ENCODE peak calls at places on chromosomes 6 and 20, in eight cellular contexts. One of them, this sample, is unnamed.

GRCh38 chr6:168124161-168124560 is 45.1 kb upstream of the FRMD1 start:
- DNase-seq in endodermal cell: peak
- DNase-seq in astrocyte: peak
- DNase-seq in AG04450: no peak
- DNase-seq in left lung: no peak
- DNase-seq in heart right ventricle: no peak
- DNase-seq in fibroblast of lung: peak
- DNase-seq in IMR-90: no peak
- DNase-seq in this sample: no peak

GRCh38 chr20:20743511-20744169 is 31.2 kb upstream of the RALGAPA2 start:
- DNase-seq in heart right ventricle: peak
- DNase-seq in left lung: peak
- DNase-seq in fibroblast of lung: peak
- DNase-seq in AG04450: no peak
- DNase-seq in astrocyte: peak
- DNase-seq in IMR-90: no peak
- DNase-seq in endodermal cell: peak
- DNase-seq in this sample: no peak

GRCh38 chr6:88983532-88983931 is 20.1 kb upstream of the RNGTT start:
- DNase-seq in left lung: no peak
- DNase-seq in astrocyte: peak
- DNase-seq in endodermal cell: peak
- DNase-seq in AG04450: no peak
- DNase-seq in IMR-90: peak
- DNase-seq in heart right ventricle: no peak
- DNase-seq in fibroblast of lung: peak
- DNase-seq in this sample: no peak

GRCh38 chr6:55601120-55601519 is 22.1 kb upstream of the HMGCLL1 start:
- DNase-seq in fibroblast of lung: no peak
- DNase-seq in IMR-90: no peak
- DNase-seq in astrocyte: no peak
- DNase-seq in heart right ventricle: no peak
- DNase-seq in endodermal cell: peak
- DNase-seq in left lung: no peak
- DNase-seq in AG04450: no peak
- DNase-seq in this sample: no peak

GRCh38 chr6:154488802-154489437 is 21.6 kb downstream of the CNKSR3 start:
- DNase-seq in endodermal cell: no peak
- DNase-seq in IMR-90: peak
- DNase-seq in left lung: no peak
- DNase-seq in heart right ventricle: no peak
- DNase-seq in fibroblast of lung: peak
- DNase-seq in astrocyte: peak
- DNase-seq in AG04450: no peak
- DNase-seq in this sample: no peak

GRCh38 chr20:21395666-21396044 is 1.7 kb downstream of the NKX2-4 start:
- DNase-seq in heart right ventricle: no peak
- DNase-seq in AG04450: no peak
- DNase-seq in endodermal cell: no peak
- DNase-seq in left lung: no peak
- DNase-seq in fibroblast of lung: peak
- DNase-seq in astrocyte: no peak
- DNase-seq in IMR-90: no peak
- DNase-seq in this sample: no peak

GRCh38 chr6:141946502-141946901 is 186.2 kb upstream of the GJE1 start:
- DNase-seq in endodermal cell: no peak
- DNase-seq in fibroblast of lung: no peak
- DNase-seq in heart right ventricle: no peak
- DNase-seq in IMR-90: no peak
- DNase-seq in astrocyte: no peak
- DNase-seq in left lung: no peak
- DNase-seq in AG04450: no peak
- DNase-seq in this sample: no peak

GRCh38 chr20:56222945-56223344 is 25.6 kb upstream of the MC3R start:
- DNase-seq in AG04450: no peak
- DNase-seq in IMR-90: no peak
- DNase-seq in endodermal cell: no peak
- DNase-seq in heart right ventricle: no peak
- DNase-seq in fibroblast of lung: no peak
- DNase-seq in astrocyte: no peak
- DNase-seq in left lung: no peak
- DNase-seq in this sample: no peak

GRCh38 chr20:59939052-59939878 is 840 bp downstream of the PPP1R3D start:
- DNase-seq in left lung: peak
- DNase-seq in astrocyte: no peak
- DNase-seq in endodermal cell: peak
- DNase-seq in IMR-90: no peak
- DNase-seq in AG04450: no peak
- DNase-seq in heart right ventricle: peak
- DNase-seq in fibroblast of lung: peak
- DNase-seq in this sample: no peak

GRCh38 chr6:35945650-35946025 is 24.7 kb upstream of the SRPK1 start:
- DNase-seq in fibroblast of lung: peak
- DNase-seq in AG04450: no peak
- DNase-seq in heart right ventricle: no peak
- DNase-seq in left lung: no peak
- DNase-seq in IMR-90: peak
- DNase-seq in endodermal cell: no peak
- DNase-seq in astrocyte: no peak
- DNase-seq in this sample: no peak

GRCh38 chr6:9527679-9528286 is 887.1 kb downstream of the TFAP2A start:
- DNase-seq in left lung: no peak
- DNase-seq in endodermal cell: no peak
- DNase-seq in heart right ventricle: no peak
- DNase-seq in fibroblast of lung: no peak
- DNase-seq in astrocyte: no peak
- DNase-seq in IMR-90: no peak
- DNase-seq in AG04450: no peak
- DNase-seq in this sample: no peak

GRCh38 chr20:32675223-32675975 is 1.7 kb upstream of the C20orf203 start:
- DNase-seq in astrocyte: no peak
- DNase-seq in left lung: no peak
- DNase-seq in heart right ventricle: no peak
- DNase-seq in IMR-90: no peak
- DNase-seq in AG04450: no peak
- DNase-seq in fibroblast of lung: no peak
- DNase-seq in endodermal cell: no peak
- DNase-seq in this sample: no peak

GRCh38 chr6:104952911-104953409 is 3.9 kb upstream of the LIN28B start:
- DNase-seq in AG04450: no peak
- DNase-seq in IMR-90: no peak
- DNase-seq in astrocyte: no peak
- DNase-seq in heart right ventricle: no peak
- DNase-seq in left lung: no peak
- DNase-seq in endodermal cell: peak
- DNase-seq in fibroblast of lung: no peak
- DNase-seq in this sample: no peak

GRCh38 chr6:149060300-149060984 is 257.1 kb upstream of the TAB2 start:
- DNase-seq in endodermal cell: no peak
- DNase-seq in left lung: no peak
- DNase-seq in fibroblast of lung: no peak
- DNase-seq in heart right ventricle: no peak
- DNase-seq in AG04450: no peak
- DNase-seq in astrocyte: no peak
- DNase-seq in IMR-90: peak
- DNase-seq in this sample: no peak

GRCh38 chr6:56689114-56689513 is 46.4 kb upstream of the DST start:
- DNase-seq in fibroblast of lung: no peak
- DNase-seq in endodermal cell: no peak
- DNase-seq in left lung: no peak
- DNase-seq in AG04450: no peak
- DNase-seq in astrocyte: no peak
- DNase-seq in IMR-90: no peak
- DNase-seq in heart right ventricle: no peak
- DNase-seq in this sample: no peak

GRCh38 chr6:166582258-166582657 is 4.2 kb downstream of the RAMACL start:
- DNase-seq in fibroblast of lung: peak
- DNase-seq in astrocyte: peak
- DNase-seq in endodermal cell: no peak
- DNase-seq in IMR-90: no peak
- DNase-seq in AG04450: no peak
- DNase-seq in left lung: no peak
- DNase-seq in heart right ventricle: no peak
- DNase-seq in this sample: peak

GRCh38 chr6:156336096-156336495 is 441.1 kb upstream of the ARID1B start:
- DNase-seq in fibroblast of lung: no peak
- DNase-seq in heart right ventricle: no peak
- DNase-seq in AG04450: no peak
- DNase-seq in astrocyte: no peak
- DNase-seq in left lung: no peak
- DNase-seq in endodermal cell: no peak
- DNase-seq in IMR-90: no peak
- DNase-seq in this sample: no peak

GRCh38 chr6:118551063-118551672 is 3.1 kb downstream of the PLN start:
- DNase-seq in AG04450: peak
- DNase-seq in fibroblast of lung: peak
- DNase-seq in left lung: no peak
- DNase-seq in astrocyte: peak
- DNase-seq in heart right ventricle: no peak
- DNase-seq in IMR-90: peak
- DNase-seq in endodermal cell: no peak
- DNase-seq in this sample: peak

GRCh38 chr6:88174906-88175305 is 8.8 kb upstream of the CNR1 start:
- DNase-seq in AG04450: no peak
- DNase-seq in heart right ventricle: no peak
- DNase-seq in endodermal cell: no peak
- DNase-seq in astrocyte: no peak
- DNase-seq in left lung: no peak
- DNase-seq in fibroblast of lung: no peak
- DNase-seq in IMR-90: no peak
- DNase-seq in this sample: no peak

GRCh38 chr6:94254689-94255088 is 835.3 kb upstream of the EPHA7 start:
- DNase-seq in fibroblast of lung: no peak
- DNase-seq in endodermal cell: no peak
- DNase-seq in astrocyte: no peak
- DNase-seq in IMR-90: no peak
- DNase-seq in AG04450: no peak
- DNase-seq in heart right ventricle: no peak
- DNase-seq in left lung: no peak
- DNase-seq in this sample: no peak

GRCh38 chr6:69279805-69280204 is 517.0 kb downstream of the LMBRD1 start:
- DNase-seq in AG04450: no peak
- DNase-seq in IMR-90: no peak
- DNase-seq in fibroblast of lung: peak
- DNase-seq in heart right ventricle: no peak
- DNase-seq in astrocyte: peak
- DNase-seq in endodermal cell: peak
- DNase-seq in left lung: no peak
- DNase-seq in this sample: no peak

GRCh38 chr6:130997061-130997753 is 65.8 kb downstream of the EPB41L2 start:
- DNase-seq in astrocyte: peak
- DNase-seq in heart right ventricle: no peak
- DNase-seq in AG04450: no peak
- DNase-seq in left lung: no peak
- DNase-seq in fibroblast of lung: peak
- DNase-seq in IMR-90: peak
- DNase-seq in endodermal cell: no peak
- DNase-seq in this sample: no peak

GRCh38 chr20:461254-462198 is 807 bp downstream of the TBC1D20 start:
- DNase-seq in fibroblast of lung: peak
- DNase-seq in heart right ventricle: peak
- DNase-seq in astrocyte: peak
- DNase-seq in IMR-90: peak
- DNase-seq in endodermal cell: peak
- DNase-seq in left lung: peak
- DNase-seq in AG04450: no peak
- DNase-seq in this sample: no peak

GRCh38 chr6:87078983-87079616 is 15.8 kb downstream of the CGA start:
- DNase-seq in left lung: peak
- DNase-seq in heart right ventricle: peak
- DNase-seq in fibroblast of lung: peak
- DNase-seq in AG04450: peak
- DNase-seq in astrocyte: peak
- DNase-seq in endodermal cell: peak
- DNase-seq in IMR-90: peak
- DNase-seq in this sample: peak
- H3K4me3 ChIP-seq in left lung: no peak
- H3K4me3 ChIP-seq in heart right ventricle: no peak
- H3K4me3 ChIP-seq in fibroblast of lung: no peak
- H3K4me3 ChIP-seq in AG04450: no peak
- H3K4me3 ChIP-seq in astrocyte: no peak
- H3K4me3 ChIP-seq in endodermal cell: no peak
- H3K4me3 ChIP-seq in IMR-90: no peak
- H3K4me3 ChIP-seq in this sample: no peak

GRCh38 chr20:43432498-43432897 is 25.2 kb upstream of the SRSF6 start:
- DNase-seq in astrocyte: no peak
- DNase-seq in endodermal cell: no peak
- DNase-seq in heart right ventricle: no peak
- DNase-seq in AG04450: no peak
- DNase-seq in left lung: no peak
- DNase-seq in fibroblast of lung: no peak
- DNase-seq in IMR-90: no peak
- DNase-seq in this sample: no peak
- TF ChIP-seq CTCF in astrocyte: no peak
- TF ChIP-seq CTCF in endodermal cell: peak
- TF ChIP-seq CTCF in heart right ventricle: no peak
- TF ChIP-seq CTCF in AG04450: no peak
- TF ChIP-seq CTCF in left lung: no peak
- TF ChIP-seq CTCF in fibroblast of lung: no peak
- TF ChIP-seq CTCF in IMR-90: no peak
- TF ChIP-seq CTCF in this sample: no peak

GRCh38 chr6:29791786-29792122 is 35.9 kb upstream of the HLA-G start:
- DNase-seq in astrocyte: no peak
- DNase-seq in AG04450: no peak
- DNase-seq in fibroblast of lung: no peak
- DNase-seq in heart right ventricle: no peak
- DNase-seq in left lung: no peak
- DNase-seq in endodermal cell: no peak
- DNase-seq in IMR-90: no peak
- DNase-seq in this sample: no peak
- H3K4me3 ChIP-seq in astrocyte: no peak
- H3K4me3 ChIP-seq in AG04450: no peak
- H3K4me3 ChIP-seq in fibroblast of lung: peak
- H3K4me3 ChIP-seq in heart right ventricle: peak
- H3K4me3 ChIP-seq in left lung: peak
- H3K4me3 ChIP-seq in endodermal cell: peak
- H3K4me3 ChIP-seq in IMR-90: no peak
- H3K4me3 ChIP-seq in this sample: peak

DNA sequence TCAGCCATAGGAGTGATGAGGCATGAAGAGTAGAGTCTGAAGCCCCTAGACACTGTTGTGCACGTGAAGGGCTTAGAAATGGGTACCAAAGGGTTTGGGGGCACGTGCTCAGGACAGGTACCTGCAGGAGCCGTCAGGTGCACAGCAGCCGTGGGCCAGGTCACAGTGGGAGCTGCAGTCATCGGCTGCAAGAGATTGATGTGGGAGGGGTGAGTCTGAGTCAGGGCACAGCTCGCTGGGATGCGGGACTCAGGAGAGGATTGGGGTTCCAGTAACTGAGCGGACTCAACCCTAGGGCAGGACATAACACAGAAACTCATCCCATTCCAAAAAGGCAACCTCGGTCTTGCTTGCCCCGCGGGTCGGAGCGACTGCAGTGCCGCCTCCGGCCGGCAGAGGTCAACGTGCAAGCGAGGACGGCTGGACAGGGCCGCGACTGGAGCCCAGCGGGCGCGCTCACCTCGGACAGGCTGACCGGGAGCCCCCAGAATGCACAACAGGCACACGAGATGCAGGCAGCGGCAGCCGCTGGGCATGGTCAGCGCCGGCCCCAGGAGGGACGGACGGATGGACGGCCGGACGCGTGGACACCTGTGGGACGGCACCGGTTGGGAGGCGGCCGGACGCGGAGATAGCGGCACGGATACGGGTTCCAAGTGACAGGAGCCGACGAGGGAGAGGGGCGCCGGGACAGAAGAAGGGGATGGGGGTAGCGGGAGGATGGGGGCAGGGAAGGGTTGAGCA is 886 bp downstream of the DLK2 start:
- DNase-seq in AG04450: peak
- DNase-seq in heart right ventricle: peak
- DNase-seq in astrocyte: peak
- DNase-seq in fibroblast of lung: peak
- DNase-seq in endodermal cell: peak
- DNase-seq in IMR-90: peak
- DNase-seq in left lung: peak
- DNase-seq in this sample: peak
- TF ChIP-seq CTCF in AG04450: peak
- TF ChIP-seq CTCF in heart right ventricle: peak
- TF ChIP-seq CTCF in astrocyte: peak
- TF ChIP-seq CTCF in fibroblast of lung: peak
- TF ChIP-seq CTCF in endodermal cell: peak
- TF ChIP-seq CTCF in IMR-90: peak
- TF ChIP-seq CTCF in left lung: peak
- TF ChIP-seq CTCF in this sample: peak